ENCODE peak calls at places on chromosomes 7 and 10, in four cellular contexts. F is prostate gland, D is endothelial cell of umbilical vein, R is stomach. I is an unnamed sample.

GRCh38 chr10:77711683-77712049 is 74.1 kb upstream of the KCNMA1 start:
- DNase-seq in R (no peak), F (no peak), D (no peak), I (no peak)

GRCh38 chr10:74738985-74739567 is 87.3 kb upstream of the KAT6B start:
- DNase-seq in D (peak), R (no peak), F (no peak), I (no peak)

GRCh38 chr7:100162874-100163533 is 4.5 kb upstream of the TRAPPC14 start:
- DNase-seq in F (no peak), D (no peak), R (no peak), I (no peak)

GRCh38 chr7:27151341-27151944 is 940 bp downstream of the HOXA3 start:
- DNase-seq in F (no peak), R (no peak), D (no peak), I (no peak)

GRCh38 chr10:59879363-59879935 is 26.9 kb downstream of the CCDC6 start:
- DNase-seq in D (no peak), F (no peak), R (no peak), I (no peak)

GRCh38 chr10:69337312-69338132 is 59.2 kb downstream of the HK1 start:
- DNase-seq in F (peak), R (no peak), D (peak), I (no peak)

GRCh38 chr10:99945286-99945685 is 64.5 kb downstream of the DNMBP start:
- DNase-seq in R (peak), D (peak), F (peak), I (no peak)

GRCh38 chr10:15472008-15472407 is 100.9 kb upstream of the FAM171A1 start:
- DNase-seq in D (no peak), R (no peak), F (no peak), I (no peak)

GRCh38 chr7:128167316-128167691 is 73.8 kb upstream of the LEP start:
- DNase-seq in D (no peak), R (peak), F (no peak), I (no peak)

GRCh38 chr10:4849042-4849402 is 23.0 kb downstream of the AKR1E2 start:
- DNase-seq in D (no peak), R (no peak), F (no peak), I (no peak)

GRCh38 chr7:40437498-40437897 is 302.7 kb downstream of the SUGCT start:
- DNase-seq in F (no peak), R (no peak), D (peak), I (no peak)

GRCh38 chr10:62050941-62051433 is 149.5 kb downstream of the ARID5B start:
- DNase-seq in R (peak), F (peak), D (peak), I (peak)

GRCh38 chr7:10121641-10122040 is 852.0 kb upstream of the PHF14 start:
- DNase-seq in D (peak), R (no peak), F (no peak), I (no peak)

GRCh38 chr10:72764151-72764550 is 72.2 kb downstream of the MCU start:
- DNase-seq in R (no peak), F (no peak), D (no peak), I (no peak)

GRCh38 chr10:60664859-60665258 is 113.4 kb upstream of the CDK1 start:
- DNase-seq in F (no peak), R (no peak), D (no peak), I (no peak)

GRCh38 chr7:11341285-11341944 is 367.7 kb downstream of the PHF14 start:
- DNase-seq in R (no peak), D (peak), F (peak), I (no peak)

GRCh38 chr10:7895699-7896090 is 77.4 kb downstream of the TAF3 start:
- DNase-seq in F (no peak), D (no peak), R (no peak), I (no peak)

GRCh38 chr7:66877577-66878300 is 43.3 kb upstream of the TMEM248 start:
- DNase-seq in R (no peak), D (no peak), F (no peak), I (no peak)

GRCh38 chr10:123170961-123171360 is 16.8 kb downstream of the BUB3 start:
- DNase-seq in R (no peak), F (no peak), D (no peak), I (no peak)

GRCh38 chr10:15363031-15363430 is 8.1 kb downstream of the FAM171A1 start:
- DNase-seq in D (no peak), F (no peak), R (no peak), I (no peak)

GRCh38 chr10:59991661-59992060 is 85.3 kb upstream of the CCDC6 start:
- DNase-seq in F (peak), D (peak), R (peak), I (no peak)

GRCh38 chr7:84142726-84143125 is 51.9 kb downstream of the SEMA3A start:
- DNase-seq in D (no peak), F (no peak), R (no peak), I (no peak)

GRCh38 chr7:33101916-33102315 is 7.3 kb downstream of the RP9 start:
- DNase-seq in F (no peak), D (no peak), R (no peak), I (no peak)

GRCh38 chr10:13518076-13518692 is 10.6 kb downstream of the BEND7 start:
- DNase-seq in D (no peak), F (no peak), R (no peak), I (no peak)

GRCh38 chr10:71770255-71770654 is 3.1 kb downstream of the VSIR start:
- DNase-seq in D (no peak), R (no peak), F (no peak), I (no peak)

GRCh38 chr10:113165643-113166042 is 215.6 kb downstream of the TCF7L2 start:
- DNase-seq in D (no peak), F (no peak), R (no peak), I (no peak)

GRCh38 chr7:47327306-47327697 is 254.6 kb downstream of the TNS3 start:
- DNase-seq in D (no peak), F (no peak), R (no peak), I (peak)

GRCh38 chr10:126375299-126375698 is 13.0 kb downstream of the ADAM12 start:
- DNase-seq in R (no peak), F (no peak), D (no peak), I (no peak)
- TF ChIP-seq POLR2AphosphoS5 in R (no peak), F (no peak), D (no peak), I (no peak)

GRCh38 chr7:44885394-44886317 is at the start of gene PURB:
- DNase-seq in D (peak), R (peak), F (peak), I (peak)
- TF ChIP-seq POLR2A in D (no peak), R (peak), F (peak), I (peak)

DNA sequence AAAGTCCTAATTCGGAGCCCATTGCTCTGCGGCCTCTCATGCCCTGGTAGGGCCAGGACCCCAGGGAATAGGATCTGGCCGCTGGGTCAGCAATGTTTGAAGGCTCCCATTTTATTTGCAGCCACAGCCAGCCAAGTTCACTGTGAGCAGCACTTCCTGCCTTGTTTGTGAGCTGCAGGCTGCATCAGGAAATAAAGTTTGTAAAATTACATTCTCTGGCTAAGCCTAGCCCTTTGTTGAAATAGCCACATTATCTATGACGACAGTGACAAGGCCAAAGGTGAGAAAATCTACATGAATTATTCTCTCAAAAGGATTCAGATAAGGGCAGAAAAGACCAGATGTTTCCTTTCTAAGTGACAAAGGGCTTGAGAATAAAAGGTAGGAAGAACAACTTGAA is 23.7 kb upstream of the ITGB1 start:
- DNase-seq in R (peak), D (peak), F (no peak), I (no peak)
- TF ChIP-seq POLR2AphosphoS5 in R (no peak), D (peak), F (peak), I (no peak)

GRCh38 chr10:54962134-54962900 is 161.3 kb upstream of the PCDH15 start:
- DNase-seq in R (no peak), F (no peak), D (no peak), I (no peak)
- TF ChIP-seq POLR2A in R (no peak), F (no peak), D (no peak), I (no peak)

DNA sequence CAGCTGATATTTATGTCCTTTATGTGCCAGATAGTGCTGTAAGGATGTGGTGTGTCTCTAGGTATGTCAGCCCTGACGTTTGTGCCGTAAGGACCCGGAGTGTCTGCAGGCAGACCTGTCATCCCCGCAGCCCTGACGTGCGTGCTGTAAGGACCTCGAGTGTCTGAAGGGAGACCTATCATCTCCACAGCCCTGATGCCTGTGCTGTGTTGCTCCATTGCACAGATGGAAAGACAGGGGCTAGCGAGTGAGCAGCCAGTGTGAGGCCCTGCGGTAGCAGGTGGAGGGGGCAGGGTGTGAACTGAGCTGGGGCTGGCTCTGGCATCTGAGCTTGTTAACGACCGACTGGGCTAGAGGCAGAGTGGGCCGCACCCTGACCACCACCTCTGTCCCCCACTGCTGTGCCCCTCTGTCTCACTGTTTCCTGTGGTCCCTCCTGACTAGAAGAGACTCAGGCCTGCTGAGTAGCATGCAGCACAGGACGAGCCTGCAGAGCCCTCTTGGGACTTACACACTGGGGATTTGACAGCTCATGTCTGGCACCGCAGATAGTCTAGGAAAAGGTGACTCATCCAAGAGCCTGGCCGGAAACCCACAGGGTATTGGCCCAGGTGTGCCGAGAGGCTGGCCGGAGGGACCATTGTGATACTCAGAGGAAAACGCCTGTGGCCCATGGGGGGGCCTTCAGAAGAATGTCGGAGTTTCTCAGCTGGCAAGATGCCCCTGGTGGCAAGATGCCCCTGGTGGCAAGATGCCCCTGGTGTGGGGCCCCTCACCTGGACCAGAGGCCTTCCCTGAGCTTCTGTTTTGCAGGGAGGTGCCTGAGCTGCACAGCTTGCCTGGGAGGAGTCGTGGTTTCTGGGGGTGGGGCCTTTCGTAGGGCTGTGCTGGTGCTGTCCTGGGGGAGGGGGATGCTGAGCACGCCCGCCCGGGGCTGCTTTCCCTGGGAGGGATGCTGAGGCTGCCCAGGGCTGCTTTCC is 34.3 kb downstream of the INPP5A start:
- DNase-seq in D (peak), F (peak), R (peak), I (peak)
- TF ChIP-seq POLR2AphosphoS5 in D (peak), F (peak), R (no peak), I (peak)

DNA sequence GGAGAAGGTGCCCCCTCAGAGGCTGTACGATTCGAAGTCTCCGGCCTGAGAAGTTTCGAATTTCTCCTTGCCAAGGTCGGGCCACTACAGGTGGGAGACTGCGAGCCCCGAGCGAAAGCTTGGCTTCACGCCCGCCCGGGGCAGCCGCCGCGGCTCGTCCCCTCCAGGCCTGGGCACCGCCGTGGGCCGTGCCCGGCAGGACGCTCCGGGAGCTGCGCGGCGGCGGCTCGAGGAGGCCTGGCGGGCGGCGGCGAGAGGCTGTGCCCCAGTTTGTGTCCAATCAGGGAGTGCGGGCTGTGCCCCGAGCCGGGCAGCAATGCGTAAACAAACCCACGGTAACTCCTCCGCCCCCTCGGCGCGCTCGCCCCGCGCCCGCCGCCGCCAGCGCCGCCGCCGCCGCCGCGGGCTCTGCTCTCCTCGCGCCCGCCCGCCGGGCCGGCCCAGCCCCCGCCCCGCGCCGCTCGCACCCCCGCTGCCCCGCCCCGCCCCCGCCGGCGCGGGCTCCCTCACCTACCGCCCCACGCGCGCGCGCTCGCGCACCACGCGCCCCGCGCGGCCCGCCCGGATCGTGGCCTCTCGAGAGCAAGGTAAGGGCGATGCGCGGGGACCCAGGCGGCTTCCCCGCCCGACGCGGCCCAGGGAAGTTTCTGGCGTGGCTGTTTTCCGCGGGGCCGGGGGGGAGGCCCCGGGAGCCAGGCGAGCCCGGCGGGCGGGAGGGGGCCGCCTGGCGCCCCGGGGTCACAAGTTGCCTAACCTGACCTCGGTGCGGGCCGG is 57.8 kb upstream of the PCGF5 start:
- DNase-seq in F (peak), R (peak), D (peak), I (peak)
- TF ChIP-seq POLR2A in F (peak), R (no peak), D (no peak), I (no peak)

DNA sequence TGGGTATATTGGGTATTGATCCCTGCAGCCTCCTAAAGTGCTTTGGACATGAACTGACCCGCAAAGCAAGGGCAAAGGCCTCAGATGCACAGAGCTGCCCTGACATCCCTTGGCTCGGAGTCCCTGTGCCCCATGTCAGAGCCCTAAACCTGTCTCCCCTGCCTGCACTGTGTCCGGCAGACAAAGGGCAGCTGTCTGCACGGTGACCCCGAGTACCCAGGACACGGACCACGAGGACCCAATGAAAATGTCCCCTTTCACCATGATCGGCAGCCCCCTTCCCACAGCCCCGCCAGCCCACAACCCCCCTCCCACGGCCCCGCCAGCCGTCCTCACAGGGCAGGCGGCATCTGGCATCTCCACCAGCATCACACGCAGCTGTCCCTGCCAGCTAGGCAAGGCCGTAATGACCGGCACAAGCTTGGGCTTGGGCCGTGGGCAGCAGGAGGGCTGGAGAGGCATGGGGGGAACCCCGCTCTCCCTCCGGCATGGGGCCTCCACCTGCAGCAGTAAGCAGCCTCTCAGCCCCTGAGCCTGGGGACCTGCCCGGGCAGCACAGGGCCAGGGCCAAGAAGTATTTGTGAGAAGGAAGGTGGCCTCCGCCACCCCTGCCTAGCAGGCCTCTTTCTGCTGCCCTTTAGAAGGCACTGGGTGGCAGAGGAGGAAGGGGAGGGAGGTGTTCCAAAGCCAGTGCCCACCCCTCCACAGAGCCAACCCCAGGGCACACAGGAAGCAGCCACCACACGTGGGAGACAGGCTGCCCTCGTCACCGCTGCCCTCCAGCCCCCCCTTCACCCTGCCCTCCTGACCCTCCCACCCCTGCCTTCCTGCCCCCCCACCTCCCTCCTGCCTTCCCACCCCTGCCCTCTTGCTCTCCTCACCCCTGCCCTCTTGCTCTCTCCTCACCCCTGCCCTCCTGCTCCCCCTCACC is 10.1 kb downstream of the NUDT1 start:
- DNase-seq in F (no peak), R (no peak), D (no peak), I (peak)
- TF ChIP-seq POLR2AphosphoS5 in F (no peak), R (no peak), D (no peak), I (no peak)

GRCh38 chr7:44490351-44491200 is at the start of gene NUDCD3:
- DNase-seq in D (peak), F (peak), R (peak), I (peak)
- TF ChIP-seq POLR2A in D (peak), F (no peak), R (no peak), I (peak)

DNA sequence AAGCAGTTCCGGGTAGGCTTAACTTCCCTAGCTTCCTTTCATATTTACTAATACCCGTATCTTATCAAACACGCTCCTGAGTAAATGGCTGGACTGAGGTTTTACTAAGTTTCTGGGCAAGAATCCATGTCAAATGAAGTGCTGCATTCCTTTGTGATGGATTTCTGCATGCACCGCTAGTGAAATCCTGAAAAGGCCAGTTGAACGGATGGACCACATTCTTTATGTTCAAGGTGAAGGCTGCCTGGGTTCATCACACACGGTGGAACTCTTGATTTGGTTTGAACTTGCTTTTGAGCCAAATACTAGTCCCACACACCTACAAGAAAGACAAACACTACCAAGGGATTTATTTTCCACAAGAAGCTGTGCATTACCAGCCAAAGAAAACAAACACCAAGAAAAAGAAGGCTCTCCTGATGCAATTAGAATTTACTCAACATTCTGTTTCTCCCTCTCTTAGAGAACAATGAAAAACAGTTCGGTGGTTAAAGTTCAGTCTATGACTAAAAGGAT is 255.0 kb upstream of the SEMA3C start:
- DNase-seq in D (peak), R (peak), F (peak), I (no peak)
- TF ChIP-seq POLR2AphosphoS5 in D (no peak), R (no peak), F (peak), I (no peak)

DNA sequence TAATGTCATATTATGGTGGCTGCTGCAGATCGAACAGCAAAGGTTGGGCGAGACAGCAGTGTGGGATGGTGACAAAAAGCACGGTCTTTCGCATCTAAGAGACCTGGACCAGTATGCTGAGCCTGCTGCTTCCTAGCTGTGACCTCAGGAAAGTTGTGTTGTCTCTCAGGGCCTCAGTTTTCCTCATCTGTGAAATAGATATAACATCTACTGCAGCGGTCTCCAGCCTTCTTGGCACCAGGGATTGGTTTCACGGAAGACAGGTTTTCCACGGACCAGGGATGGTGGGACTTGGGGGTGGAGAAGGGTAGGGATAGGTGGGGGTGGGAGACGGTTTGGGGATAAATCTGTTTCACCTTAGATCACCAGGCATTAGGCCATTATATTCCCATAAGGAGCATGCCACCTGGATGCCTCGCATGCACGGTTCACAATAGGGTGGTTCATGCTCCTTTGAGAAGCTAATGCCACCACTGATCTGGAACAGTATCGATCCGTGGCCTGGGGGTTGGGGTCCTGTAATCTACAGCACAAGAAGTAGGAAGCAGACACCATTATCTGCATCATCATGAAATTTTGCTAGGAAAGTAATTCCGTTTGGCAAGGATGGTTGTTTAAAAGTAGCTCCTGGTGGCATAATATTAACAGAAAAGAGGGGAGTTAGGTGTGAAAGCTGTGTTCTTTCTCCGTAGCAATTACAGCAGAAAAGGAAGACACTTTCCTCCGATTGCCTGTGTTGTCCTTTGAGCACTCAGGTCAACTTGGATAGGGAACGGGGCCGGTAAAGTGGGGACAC is 10.8 kb downstream of the KLF6 start:
- DNase-seq in R (no peak), D (peak), F (no peak), I (no peak)
- TF ChIP-seq POLR2A in R (no peak), D (peak), F (no peak), I (no peak)

I was measured in upper lobe of left lung.